ENCODE peak calls at places on chromosomes 5 and 9, in four cellular contexts. X is astrocyte of the spinal cord, C is iris pigment epithelial cell, J is kidney epithelial cell. D is an unnamed sample.

GRCh38 chr5:127957183-127957582 is 126.4 kb upstream of the SLC12A2 start:
- DNase-seq in X (peak), J (peak), C (peak), D (peak)

GRCh38 chr9:79638806-79639205 is 67.0 kb downstream of the TLE4 start:
- DNase-seq in C (no peak), J (no peak), X (no peak), D (no peak)

GRCh38 chr5:78545406-78545805 is 103.2 kb downstream of the LHFPL2 start:
- DNase-seq in C (no peak), X (no peak), J (no peak), D (no peak)

GRCh38 chr5:75668348-75668895 is 48.8 kb downstream of the POC5 start:
- DNase-seq in X (no peak), C (no peak), J (no peak), D (no peak)

GRCh38 chr5:137296213-137296702 is 202.9 kb downstream of the SPOCK1 start:
- DNase-seq in C (peak), X (peak), J (peak), D (peak)

GRCh38 chr9:2227468-2227867 is 212.3 kb downstream of the SMARCA2 start:
- DNase-seq in J (no peak), X (peak), C (peak), D (peak)

GRCh38 chr9:127858041-127858512 is 3.6 kb upstream of the ENG start:
- DNase-seq in J (no peak), C (no peak), X (no peak), D (peak)

GRCh38 chr9:86557063-86557766 is 203.0 kb upstream of the TUT7 start:
- DNase-seq in C (peak), X (peak), J (peak), D (peak)

GRCh38 chr5:142871880-142872200 is 101.7 kb downstream of the ARHGAP26 start:
- DNase-seq in J (no peak), X (no peak), C (peak), D (no peak)

GRCh38 chr9:21561502-21561901 is 79.4 kb upstream of the IFNE start:
- DNase-seq in C (no peak), J (no peak), X (no peak), D (no peak)

GRCh38 chr9:96061293-96061987 is 185.9 kb downstream of the ERCC6L2 start:
- DNase-seq in J (no peak), C (peak), X (peak), D (peak)

GRCh38 chr9:119114681-119115080 is 254.6 kb downstream of the BRINP1 start:
- DNase-seq in X (no peak), J (no peak), C (no peak), D (no peak)

GRCh38 chr9:98187926-98188325 is 4.5 kb downstream of the CORO2A start:
- DNase-seq in C (no peak), J (no peak), X (no peak), D (no peak)

GRCh38 chr5:142639455-142639854 is 46.4 kb downstream of the FGF1 start:
- DNase-seq in C (no peak), J (no peak), X (no peak), D (no peak)

GRCh38 chr9:125748511-125749099 is 1.4 kb downstream of the PBX3 start:
- DNase-seq in X (peak), J (no peak), C (no peak), D (peak)

GRCh38 chr5:150589791-150590601 is 50.5 kb upstream of the SYNPO start:
- DNase-seq in C (peak), J (no peak), X (peak), D (peak)

GRCh38 chr5:85428426-85428934 is 1043.8 kb upstream of the EDIL3 start:
- DNase-seq in C (no peak), J (no peak), X (no peak), D (no peak)

GRCh38 chr9:26210338-26210851 is 532.2 kb upstream of the TUSC1 start:
- DNase-seq in C (no peak), X (peak), J (no peak), D (no peak)

GRCh38 chr5:35904443-35905132 is 33.8 kb downstream of the CAPSL start:
- DNase-seq in J (no peak), X (no peak), C (no peak), D (no peak)

GRCh38 chr5:41284938-41285337 is 71.6 kb upstream of the C6 start:
- DNase-seq in C (no peak), X (no peak), J (no peak), D (no peak)

GRCh38 chr5:65512170-65512937 is 30.6 kb upstream of the ADAMTS6 start:
- DNase-seq in J (peak), X (peak), C (peak), D (no peak)

GRCh38 chr5:1751864-1752822 is 47.5 kb downstream of the MRPL36 start:
- DNase-seq in X (no peak), C (no peak), J (no peak), D (no peak)

GRCh38 chr5:522899-523657 is 1.2 kb downstream of the SLC9A3 start:
- DNase-seq in C (no peak), J (no peak), X (no peak), D (peak)

GRCh38 chr9:99576002-99576401 is 245.7 kb upstream of the NR4A3 start:
- DNase-seq in X (no peak), C (no peak), J (no peak), D (peak)

GRCh38 chr9:114210691-114211276 is 55.4 kb downstream of the COL27A1 start:
- DNase-seq in C (no peak), J (no peak), X (no peak), D (no peak)

GRCh38 chr5:163894645-163895044 is 389.2 kb downstream of the MAT2B start:
- DNase-seq in C (peak), J (no peak), X (peak), D (no peak)

GRCh38 chr5:143014017-143014651 is 244.0 kb downstream of the ARHGAP26 start:
- DNase-seq in C (no peak), J (no peak), X (no peak), D (peak)

GRCh38 chr5:95380103-95380628 is 11.0 kb upstream of the FAM81B start:
- DNase-seq in C (no peak), J (no peak), X (no peak), D (no peak)

GRCh38 chr5:119578937-119579336 is 50.4 kb upstream of the FAM170A start:
- DNase-seq in C (peak), X (no peak), J (no peak), D (peak)

D was measured in Daoy.